ENCODE peak calls at places on chromosomes 5 and 9, in six cellular contexts. U, G, N, I, A and M are unnamed samples.

GRCh38 chr9:131500939-131501541 is 1.7 kb upstream of the POMT1 start:
- DNase-seq in N (no peak), I (no peak), G (no peak), A (peak; percentile 70), U (peak; percentile 81), M (peak; percentile 61)

GRCh38 chr5:87113848-87114247 is 153.8 kb upstream of the RASA1 start:
- DNase-seq in A (peak; percentile 84), I (no peak), G (no peak), U (peak; percentile 89), N (no peak), M (peak; percentile 40)

GRCh38 chr5:135308752-135309151 is 90.3 kb downstream of the MACROH2A1 start:
- DNase-seq in G (no peak), A (peak; percentile 51), N (no peak), I (no peak), U (peak; percentile 96), M (peak; percentile 70)

GRCh38 chr9:35560625-35561337 is 44.3 kb upstream of the TESK1 start:
- DNase-seq in A (no peak), G (no peak), I (no peak), U (no peak), N (no peak), M (no peak)

GRCh38 chr5:136120529-136120928 is 12.1 kb upstream of the SMAD5 start:
- DNase-seq in U (no peak), A (no peak), I (no peak), N (no peak), G (no peak), M (no peak)

GRCh38 chr9:90420211-90420610 is 222.4 kb downstream of the DIRAS2 start:
- DNase-seq in G (no peak), N (no peak), I (no peak), A (no peak), U (no peak), M (no peak)

GRCh38 chr5:153081385-153081784 is 409.1 kb upstream of the GRIA1 start:
- DNase-seq in G (no peak), U (no peak), A (no peak), I (no peak), N (no peak), M (peak; percentile 20)

GRCh38 chr9:84711936-84712335 is 42.4 kb downstream of the NTRK2 start:
- DNase-seq in U (no peak), N (no peak), I (peak; percentile 90), A (peak; percentile 5), G (no peak), M (no peak)

GRCh38 chr5:33892419-33893151 is 795 bp upstream of the ADAMTS12 start:
- DNase-seq in A (peak; percentile 99), G (no peak), U (peak; percentile 94), N (peak; percentile 29), I (peak; percentile 37), M (peak; percentile 94)

GRCh38 chr9:95724253-95724991 is 151.1 kb upstream of the ERCC6L2 start:
- DNase-seq in N (no peak), A (no peak), I (peak; percentile 17), G (no peak), U (no peak), M (no peak)

GRCh38 chr9:85647571-85647970 is 94.2 kb downstream of the AGTPBP1 start:
- DNase-seq in U (no peak), G (no peak), N (no peak), I (no peak), A (no peak), M (no peak)

GRCh38 chr5:155833282-155833681 is 493.7 kb upstream of the SGCD start:
- DNase-seq in I (no peak), U (peak; percentile 1), N (no peak), A (peak; percentile 22), G (no peak), M (no peak)

GRCh38 chr5:57434227-57434640 is 48.4 kb downstream of the ACTBL2 start:
- DNase-seq in I (no peak), N (no peak), G (no peak), U (no peak), A (peak; percentile 61), M (no peak)

GRCh38 chr5:15785636-15786035 is 285.7 kb downstream of the FBXL7 start:
- DNase-seq in A (no peak), I (no peak), N (no peak), G (peak; percentile 65), U (no peak), M (no peak)

GRCh38 chr9:107049046-107049824 is 186.3 kb downstream of the ZNF462 start:
- DNase-seq in A (peak; percentile 11), I (no peak), N (peak; percentile 16), G (no peak), U (no peak), M (no peak)

GRCh38 chr5:59038169-59039002 is 455.5 kb downstream of the RAB3C start:
- DNase-seq in I (no peak), N (no peak), U (peak; percentile 19), G (no peak), A (peak; percentile 14), M (no peak)

GRCh38 chr9:132728071-132728470 is 57.8 kb downstream of the GTF3C4 start:
- DNase-seq in N (no peak), I (no peak), U (no peak), G (no peak), A (no peak), M (no peak)

GRCh38 chr9:113960748-113961147 is 84.6 kb downstream of the ZNF618 start:
- DNase-seq in N (no peak), A (no peak), I (no peak), G (no peak), U (no peak), M (no peak)

GRCh38 chr5:144002866-144003265 is 167.6 kb downstream of the YIPF5 start:
- DNase-seq in G (no peak), I (no peak), A (peak; percentile 34), N (no peak), U (no peak), M (peak; percentile 39)

GRCh38 chr9:121529237-121529987 is 29.8 kb upstream of the GGTA1 start:
- DNase-seq in G (peak; percentile 70), I (peak; percentile 95), U (peak; percentile 99), N (no peak), A (peak; percentile 99), M (peak; percentile 97)

GRCh38 chr9:101705135-101705661 is 33.2 kb downstream of the GRIN3A start:
- DNase-seq in A (peak; percentile 11), U (no peak), I (no peak), N (peak; percentile 17), G (peak; percentile 28), M (no peak)
- H3K4me3 ChIP-seq in A (peak overlapping the region; percentile 18), U (no peak overlapping the region), I (peak overlapping the region; percentile 12), N (peak overlapping the region; percentile 23), G (peak overlapping the region; percentile 30), M (no peak overlapping the region)

DNA sequence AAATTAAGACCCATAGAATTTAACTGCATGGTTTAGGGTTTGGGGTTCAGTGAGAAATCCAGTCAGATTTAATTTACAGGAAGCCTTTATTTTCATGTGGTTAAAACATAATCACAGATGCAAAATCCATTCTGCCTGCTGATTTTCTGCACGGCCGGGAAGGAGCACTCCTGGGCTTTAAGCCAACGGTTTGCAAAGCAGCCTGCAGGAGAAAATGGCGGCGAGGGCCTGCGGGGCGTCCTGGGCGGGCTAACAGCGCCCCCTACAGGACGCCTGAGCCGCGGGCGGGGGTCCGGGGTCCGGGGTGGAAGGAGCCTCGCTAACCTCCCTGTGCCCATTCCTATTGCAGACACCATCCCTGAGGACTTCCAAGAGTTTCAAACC is 47.6 kb downstream of the THBS4 start:
- DNase-seq in G (peak; percentile 59), N (peak; percentile 96), U (peak; percentile 70), I (peak; percentile 24), A (peak; percentile 75), M (peak; percentile 42)
- H3K4me3 ChIP-seq in G (peak overlapping the region; percentile 33), N (no peak overlapping the region), U (no peak overlapping the region), I (peak overlapping the region; percentile 47), A (peak overlapping the region; percentile 55), M (peak overlapping the region; percentile 29)

GRCh38 chr5:151218177-151218576 is 5.7 kb downstream of the CCDC69 start:
- DNase-seq in G (no peak), A (no peak), N (no peak), U (no peak), I (no peak), M (no peak)

GRCh38 chr5:151219138-151219537 is 4.8 kb downstream of the CCDC69 start:
- DNase-seq in I (no peak), N (no peak), A (no peak), G (no peak), U (no peak), M (no peak)

GRCh38 chr5:151222054-151222768 is 1.7 kb downstream of the CCDC69 start:
- DNase-seq in A (no peak), N (no peak), I (no peak), U (no peak), G (no peak), M (no peak)

GRCh38 chr5:151221574-151221973 is 2.3 kb downstream of the CCDC69 start:
- DNase-seq in G (no peak), A (no peak), I (no peak), N (no peak), U (peak; percentile 55), M (no peak)

DNA sequence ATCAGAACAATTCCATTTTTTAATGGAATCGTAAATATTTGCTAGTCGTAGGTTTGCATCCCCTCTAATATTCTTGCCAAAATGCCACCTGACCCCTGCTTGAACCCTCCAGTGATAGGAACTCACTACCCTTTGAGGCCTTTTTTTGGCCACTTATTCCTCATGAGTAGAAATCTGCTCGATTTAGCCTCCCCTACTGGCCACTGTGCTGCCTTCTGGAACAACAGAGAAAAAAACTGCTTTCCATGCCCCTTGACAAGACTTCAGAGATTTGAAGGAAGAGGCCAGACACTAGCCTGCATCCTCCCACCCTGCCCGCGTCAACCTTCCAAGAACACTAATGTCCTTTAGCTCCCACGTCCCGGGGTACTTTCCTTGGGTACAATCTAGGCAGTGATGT is 4.1 kb downstream of the CCDC69 start:
- DNase-seq in G (no peak), I (no peak), A (no peak), U (no peak), N (peak; percentile 46), M (no peak)
- H3K4me3 ChIP-seq in G (no peak overlapping the region), I (no peak overlapping the region), A (no peak overlapping the region), U (no peak overlapping the region), N (no peak overlapping the region), M (no peak overlapping the region)

DNA sequence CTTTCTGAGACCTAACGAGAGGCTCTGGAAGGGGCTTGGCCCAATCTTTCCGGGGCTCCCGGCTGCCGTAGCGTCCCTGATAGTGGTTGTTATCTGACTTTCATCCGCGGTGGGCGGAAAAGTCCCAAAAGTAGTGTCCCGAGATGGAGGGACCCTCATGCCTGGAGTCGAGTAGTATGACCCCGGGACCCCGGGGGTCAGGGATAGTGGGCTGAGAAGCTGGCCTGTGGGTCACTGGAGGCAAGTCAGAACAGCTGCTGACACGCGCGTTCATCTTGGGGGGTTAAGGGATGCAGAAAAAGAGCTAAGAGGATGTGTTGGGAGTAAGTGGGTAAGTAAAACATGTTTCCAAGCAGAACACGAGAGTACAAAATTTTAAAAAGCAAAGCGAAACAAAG is 123.4 kb downstream of the TMEM161B start:
- DNase-seq in N (peak; percentile 8), U (no peak), A (no peak), G (no peak), I (no peak), M (no peak)
- H3K4me3 ChIP-seq in N (no peak overlapping the region), U (no peak overlapping the region), A (peak overlapping the region; percentile 30), G (peak overlapping the region; percentile 73), I (no peak overlapping the region), M (no peak overlapping the region)

GRCh38 chr9:135561391-135562234 is at the start of gene PAEP:
- DNase-seq in A (no peak), N (no peak), U (no peak), I (no peak), G (no peak), M (no peak)
- H3K4me3 ChIP-seq in A (no peak within 1 kb of the TSS), N (no peak within 1 kb of the TSS), U (no peak within 1 kb of the TSS), I (no peak within 1 kb of the TSS), G (no peak within 1 kb of the TSS), M (no peak within 1 kb of the TSS)

GRCh38 chr5:98651715-98652114 is 121.7 kb upstream of the RGMB start:
- DNase-seq in G (no peak), A (no peak), U (peak; percentile 9), I (no peak), N (no peak), M (no peak)
- H3K4me3 ChIP-seq in G (no peak overlapping the region), A (no peak overlapping the region), U (no peak overlapping the region), I (no peak overlapping the region), N (no peak overlapping the region), M (no peak overlapping the region)